ENCODE peak calls at places on chromosomes 12 and 14, in six cellular contexts. G is fibroblast of lung, Y is PC-3, H is DND-41, P is neural progenitor cell, A is K562. R is an unnamed sample.

GRCh38 chr12:56805282-56805855 is 42.2 kb downstream of the HSD17B6 start:
- DNase-seq in Y (no peak), A (no peak), P (no peak), G (no peak), H (no peak), R (no peak)

GRCh38 chr14:74302160-74302628 is 540 bp downstream of the ABCD4 start:
- DNase-seq in P (peak; percentile 43), A (peak; percentile 48), Y (peak; percentile 43), G (peak; percentile 62), H (peak; percentile 43), R (peak; percentile 64)

GRCh38 chr14:95575820-95576473 is 41.1 kb downstream of the GLRX5 start:
- DNase-seq in P (peak; percentile 20), A (no peak), H (no peak), G (no peak), Y (no peak), R (no peak)

GRCh38 chr12:34402228-34402898 is 380.1 kb downstream of the ALG10 start:
- DNase-seq in A (no peak), Y (no peak), H (no peak), P (no peak), G (no peak), R (no peak)

GRCh38 chr12:22481557-22482104 is 62.7 kb downstream of the C2CD5 start:
- DNase-seq in G (no peak), P (no peak), Y (no peak), A (no peak), H (no peak), R (no peak)

GRCh38 chr12:47249082-47249481 is 169.3 kb upstream of the AMIGO2 start:
- DNase-seq in P (no peak), A (peak; percentile 37), Y (peak; percentile 41), G (no peak), H (no peak), R (no peak)

GRCh38 chr12:61610143-61610542 is 650.1 kb upstream of the USP15 start:
- DNase-seq in Y (no peak), H (no peak), G (no peak), P (no peak), A (no peak), R (no peak)

GRCh38 chr12:113103756-113104450 is 31.7 kb downstream of the RASAL1 start:
- DNase-seq in P (peak; percentile 76), A (peak; percentile 57), H (no peak), G (no peak), Y (peak; percentile 47), R (no peak)

GRCh38 chr12:69880566-69880965 is 55.5 kb downstream of the MYRFL start:
- DNase-seq in P (peak; percentile 38), A (no peak), Y (peak; percentile 47), H (no peak), G (peak; percentile 43), R (no peak)

GRCh38 chr12:122040579-122041386 is 19.1 kb downstream of the BCL7A start:
- DNase-seq in G (no peak), A (no peak), P (no peak), H (no peak), Y (no peak), R (no peak)

GRCh38 chr12:68222336-68222735 is 3.3 kb downstream of the IL26 start:
- DNase-seq in H (no peak), G (peak; percentile 79), Y (peak; percentile 50), P (no peak), A (no peak), R (no peak)

GRCh38 chr14:93956082-93956481 is 20.3 kb downstream of the ASB2 start:
- DNase-seq in A (no peak), Y (no peak), H (no peak), G (no peak), P (no peak), R (no peak)

GRCh38 chr12:132444957-132445883 is 44.7 kb upstream of the FBRSL1 start:
- DNase-seq in A (no peak), P (peak; percentile 69), G (no peak), H (peak; percentile 84), Y (no peak), R (no peak)

GRCh38 chr12:116924558-116925453 is 14.1 kb downstream of the FBXW8 start:
- DNase-seq in P (no peak), A (peak; percentile 42), H (peak; percentile 74), G (peak; percentile 64), Y (peak; percentile 97), R (peak; percentile 84)

GRCh38 chr14:55373784-55374725 is 37.6 kb downstream of the ATG14 start:
- DNase-seq in G (no peak), P (no peak), Y (peak; percentile 90), H (no peak), A (no peak), R (no peak)

GRCh38 chr14:37590096-37590809 is 4.8 kb downstream of the FOXA1 start:
- DNase-seq in P (no peak), G (no peak), H (no peak), A (no peak), Y (peak; percentile 55), R (no peak)

GRCh38 chr14:61184117-61184516 is 97.0 kb downstream of the TMEM30B start:
- DNase-seq in A (no peak), Y (peak; percentile 69), G (peak; percentile 95), H (no peak), P (no peak), R (no peak)

GRCh38 chr12:93990832-93991748 is 157.3 kb upstream of the PLXNC1 start:
- DNase-seq in A (peak; percentile 76), Y (no peak), H (no peak), P (peak; percentile 80), G (peak; percentile 60), R (no peak)

GRCh38 chr14:58501214-58501816 is 73.8 kb downstream of the KIAA0586 start:
- DNase-seq in A (peak; percentile 49), G (peak; percentile 90), Y (peak; percentile 97), P (peak; percentile 77), H (peak; percentile 23), R (peak; percentile 51)

GRCh38 chr14:77601846-77602609 is 14.4 kb downstream of the SPTLC2 start:
- DNase-seq in Y (peak; percentile 38), P (no peak), A (no peak), G (no peak), H (no peak), R (no peak)

GRCh38 chr12:49233842-49234526 is 30.9 kb upstream of the TUBA1C start:
- DNase-seq in P (no peak), A (peak; percentile 87), Y (no peak), G (no peak), H (no peak), R (no peak)

GRCh38 chr14:104359969-104360442 is 219.6 kb upstream of the C14orf180 start:
- DNase-seq in A (no peak), Y (no peak), G (no peak), P (no peak), H (no peak), R (no peak)

GRCh38 chr14:75293920-75294648 is 15.5 kb downstream of the FOS start:
- DNase-seq in G (peak; percentile 96), A (peak; percentile 92), P (peak; percentile 98), Y (peak; percentile 97), H (peak; percentile 92), R (peak; percentile 98)

GRCh38 chr12:45416161-45416560 is 200.3 kb downstream of the ANO6 start:
- DNase-seq in P (no peak), A (no peak), Y (no peak), G (peak; percentile 5), H (no peak), R (no peak)

GRCh38 chr14:102929349-102930137 is 7.1 kb downstream of the AMN start:
- DNase-seq in P (peak; percentile 43), Y (no peak), A (no peak), G (no peak), H (no peak), R (no peak)
- TF ChIP-seq EZH2 in P (peak; percentile 96), Y (no peak), A (no peak), G (peak; percentile 100), H (no peak), R (no peak)

GRCh38 chr12:52600071-52600470 is 1.2 kb downstream of the KRT72 start:
- DNase-seq in P (no peak), G (no peak), H (no peak), A (no peak), Y (no peak), R (no peak)

GRCh38 chr12:52602552-52602951 is 1.3 kb upstream of the KRT72 start:
- DNase-seq in P (no peak), Y (no peak), A (no peak), G (no peak), H (no peak), R (no peak)

GRCh38 chr12:52600475-52600874 is 788 bp downstream of the KRT72 start:
- DNase-seq in A (no peak), G (no peak), P (no peak), H (no peak), Y (no peak), R (no peak)

GRCh38 chr12:52601671-52602070 is 408 bp upstream of the KRT72 start:
- DNase-seq in P (no peak), H (no peak), Y (no peak), G (no peak), A (no peak), R (no peak)

DNA sequence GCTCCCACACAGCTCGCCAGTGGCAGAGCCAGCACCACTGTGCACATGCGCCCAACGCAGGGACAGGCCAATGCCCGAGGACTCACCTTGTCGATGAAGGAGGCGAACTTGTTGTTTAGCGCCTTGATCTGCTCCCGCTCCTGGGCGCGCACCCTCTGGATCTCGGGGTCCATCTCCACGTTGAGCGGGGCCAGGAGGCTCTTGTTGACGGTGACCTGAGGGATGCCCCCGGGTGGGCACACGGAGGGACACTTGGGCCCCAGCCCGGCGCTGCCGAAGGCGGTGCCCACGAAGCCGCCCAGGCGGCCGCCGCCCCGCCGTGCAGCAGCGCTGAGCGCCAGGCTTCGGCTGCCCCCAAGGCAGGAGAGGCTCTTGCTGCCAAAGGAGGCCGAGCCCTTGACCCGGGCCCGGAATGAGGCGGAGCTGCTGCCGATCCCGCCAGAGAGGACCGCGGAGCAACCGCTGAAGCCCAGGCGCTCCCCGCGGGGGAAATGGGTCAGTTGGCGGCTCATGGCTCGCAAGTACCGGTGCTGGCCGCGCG is at the start of gene KRT72:
- DNase-seq in P (no peak), Y (no peak), G (no peak), A (no peak), H (no peak), R (no peak)
- TF ChIP-seq EZH2 in P (no peak), Y (no peak), G (no peak), A (no peak), H (no peak), R (no peak)

DNA sequence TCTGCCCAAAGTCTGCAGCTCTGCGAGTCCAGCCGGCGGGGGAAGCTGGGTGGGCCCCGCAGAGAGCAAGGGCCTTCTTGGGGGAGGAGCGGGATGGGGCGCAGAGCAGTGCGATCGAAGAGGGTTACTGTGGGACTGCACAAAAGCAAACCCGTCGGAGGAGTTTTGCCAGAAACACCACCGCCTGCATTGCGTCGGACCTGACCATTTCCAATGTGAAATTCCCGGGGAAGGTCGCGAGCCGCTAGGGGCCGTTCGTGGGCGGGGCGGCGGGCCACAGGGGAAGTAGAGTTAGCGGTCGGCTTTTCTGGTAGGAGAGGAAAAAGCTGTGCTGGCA is 340 bp upstream of the KCNA1 start:
- DNase-seq in A (no peak), Y (no peak), G (no peak), H (no peak), P (peak; percentile 58), R (no peak)
- TF ChIP-seq EZH2 in A (no peak), Y (no peak), G (no peak), H (no peak), P (no peak), R (no peak)

GRCh38 chr12:15996948-15997347 is 85.8 kb downstream of the DERA start:
- DNase-seq in A (no peak), P (no peak), Y (no peak), H (no peak), G (no peak), R (no peak)

GRCh38 chr12:15997910-15998309 is 86.8 kb downstream of the DERA start:
- DNase-seq in H (no peak), P (no peak), Y (no peak), A (no peak), G (no peak), R (no peak)

GRCh38 chr12:15995801-15996200 is 84.7 kb downstream of the DERA start:
- DNase-seq in Y (no peak), G (no peak), A (no peak), H (no peak), P (no peak), R (no peak)

GRCh38 chr12:15996254-15996653 is 85.1 kb downstream of the DERA start:
- DNase-seq in A (peak; percentile 38), Y (peak; percentile 7), P (no peak), H (no peak), G (peak; percentile 19), R (no peak)
- TF ChIP-seq EZH2 in A (no peak), Y (no peak), P (no peak), H (no peak), G (no peak), R (no peak)